ENCODE peak calls at places on chromosomes 2 and 18, in six cellular contexts. T is astrocyte, E is upper lobe of left lung, Z is astrocyte of the spinal cord, G is heart right ventricle, V is GM12865. Y is an unnamed sample.
A peak's percentile ranks its signal among the peaks of the same experiment; 100 is the strongest.

GRCh38 chr18:55401638-55402191 is 186.3 kb downstream of the TCF4 start:
- DNase-seq in T (peak; percentile 90), E (no peak), Z (peak; percentile 81), G (peak; percentile 48), V (no peak), Y (no peak)

GRCh38 chr2:204628926-204629661 is 83.8 kb downstream of the PARD3B start:
- DNase-seq in T (peak; percentile 29), E (no peak), Z (peak; percentile 37), G (no peak), V (no peak), Y (no peak)

GRCh38 chr2:46097714-46098480 is 199.3 kb upstream of the EPAS1 start:
- DNase-seq in T (peak; percentile 99), E (no peak), Z (peak; percentile 98), G (peak; percentile 89), V (no peak), Y (peak; percentile 75)

GRCh38 chr2:54634564-54635511 is 88.6 kb upstream of the EML6 start:
- DNase-seq in T (peak; percentile 68), E (no peak), Z (peak; percentile 86), G (peak; percentile 86), V (peak; percentile 92), Y (no peak)

GRCh38 chr2:2876350-2877042 is 501.1 kb downstream of the EIPR1 start:
- DNase-seq in T (no peak), E (no peak), Z (no peak), G (no peak), V (no peak), Y (no peak)

GRCh38 chr2:120867290-120868231 is 131.9 kb downstream of the GLI2 start:
- DNase-seq in T (peak; percentile 84), E (peak; percentile 90), Z (peak; percentile 86), G (peak; percentile 71), V (no peak), Y (peak; percentile 49)

GRCh38 chr2:226515344-226516055 is 284.1 kb downstream of the IRS1 start:
- DNase-seq in T (peak; percentile 26), E (no peak), Z (peak; percentile 33), G (no peak), V (no peak), Y (no peak)

GRCh38 chr2:239684271-239684670 is 283.5 kb upstream of the HDAC4 start:
- DNase-seq in T (no peak), E (no peak), Z (no peak), G (no peak), V (no peak), Y (no peak)

GRCh38 chr2:166361351-166362153 is 14.2 kb downstream of the SCN9A start:
- DNase-seq in T (peak; percentile 55), E (no peak), Z (peak; percentile 64), G (no peak), V (peak; percentile 26), Y (no peak)

GRCh38 chr2:178279142-178279541 is 84.8 kb downstream of the OSBPL6 start:
- DNase-seq in T (peak; percentile 97), E (no peak), Z (peak; percentile 92), G (no peak), V (no peak), Y (no peak)

GRCh38 chr18:41594582-41594981 is 360.5 kb upstream of the PIK3C3 start:
- DNase-seq in T (no peak), E (no peak), Z (no peak), G (no peak), V (no peak), Y (no peak)

GRCh38 chr2:158882297-158882696 is 86.1 kb upstream of the TANC1 start:
- DNase-seq in T (no peak), E (no peak), Z (no peak), G (no peak), V (no peak), Y (no peak)

GRCh38 chr18:74234326-74235171 is 57.2 kb downstream of the CYB5A start:
- DNase-seq in T (peak; percentile 48), E (no peak), Z (peak; percentile 72), G (no peak), V (no peak), Y (peak; percentile 72)

GRCh38 chr18:63775166-63775730 is at the start of gene SERPINB7:
- DNase-seq in T (peak; percentile 92), E (no peak), Z (peak; percentile 80), G (no peak), V (no peak), Y (no peak)

GRCh38 chr18:8501044-8501443 is 108.2 kb upstream of the RAB12 start:
- DNase-seq in T (no peak), E (no peak), Z (no peak), G (no peak), V (no peak), Y (no peak)

GRCh38 chr2:157229572-157229971 is 27.9 kb upstream of the GALNT5 start:
- DNase-seq in T (peak; percentile 94), E (no peak), Z (peak; percentile 91), G (no peak), V (no peak), Y (no peak)

GRCh38 chr2:97067279-97068004 is 27.2 kb downstream of the FAHD2B start:
- DNase-seq in T (no peak), E (no peak), Z (no peak), G (no peak), V (no peak), Y (no peak)

GRCh38 chr2:113979172-113980128 is 89.6 kb downstream of the ACTR3 start:
- DNase-seq in T (no peak), E (peak; percentile 86), Z (no peak), G (no peak), V (peak; percentile 83), Y (no peak)

GRCh38 chr2:201798252-201798918 is 8.0 kb upstream of the CDK15 start:
- DNase-seq in T (peak; percentile 97), E (no peak), Z (peak; percentile 95), G (no peak), V (no peak), Y (no peak)

GRCh38 chr2:20589975-20590703 is 60.8 kb downstream of the HS1BP3 start:
- DNase-seq in T (peak; percentile 43), E (no peak), Z (no peak), G (no peak), V (no peak), Y (no peak)

GRCh38 chr2:102141011-102141914 is 1.3 kb upstream of the IL1R1 start:
- DNase-seq in T (peak; percentile 83), E (peak; percentile 8), Z (peak; percentile 75), G (peak; percentile 27), V (no peak), Y (no peak)

GRCh38 chr2:96916156-96917007 is 46.5 kb upstream of the SEMA4C start:
- DNase-seq in T (no peak), E (no peak), Z (no peak), G (no peak), V (no peak), Y (no peak)

GRCh38 chr18:21740474-21740723 is 193 bp upstream of the MIB1 start:
- DNase-seq in T (peak; percentile 87), E (peak; percentile 98), Z (no peak), G (peak; percentile 99), V (peak; percentile 97), Y (peak; percentile 99)

GRCh38 chr2:40049782-40050181 is 270.7 kb upstream of the THUMPD2 start:
- DNase-seq in T (no peak), E (no peak), Z (no peak), G (no peak), V (no peak), Y (no peak)

GRCh38 chr18:75638223-75638596 is 210.7 kb upstream of the SMIM21 start:
- DNase-seq in T (peak; percentile 84), E (no peak), Z (peak; percentile 66), G (no peak), V (no peak), Y (no peak)

GRCh38 chr2:219247678-219248642 is 2.7 kb downstream of the STK16 start:
- DNase-seq in T (no peak), E (no peak), Z (no peak), G (no peak), V (peak; percentile 47), Y (no peak)

GRCh38 chr2:48204750-48205136 is 298.4 kb upstream of the FBXO11 start:
- DNase-seq in T (no peak), E (no peak), Z (no peak), G (no peak), V (no peak), Y (no peak)

GRCh38 chr2:48203668-48204067 is 297.4 kb upstream of the FBXO11 start:
- DNase-seq in T (no peak), E (no peak), Z (no peak), G (no peak), V (no peak), Y (no peak)

GRCh38 chr2:48207201-48207641 is 300.9 kb upstream of the FBXO11 start:
- DNase-seq in T (no peak), E (no peak), Z (no peak), G (no peak), V (no peak), Y (no peak)

GRCh38 chr2:48202863-48203642 is 296.8 kb upstream of the FBXO11 start:
- DNase-seq in T (no peak), E (no peak), Z (no peak), G (no peak), V (no peak), Y (no peak)

DNA sequence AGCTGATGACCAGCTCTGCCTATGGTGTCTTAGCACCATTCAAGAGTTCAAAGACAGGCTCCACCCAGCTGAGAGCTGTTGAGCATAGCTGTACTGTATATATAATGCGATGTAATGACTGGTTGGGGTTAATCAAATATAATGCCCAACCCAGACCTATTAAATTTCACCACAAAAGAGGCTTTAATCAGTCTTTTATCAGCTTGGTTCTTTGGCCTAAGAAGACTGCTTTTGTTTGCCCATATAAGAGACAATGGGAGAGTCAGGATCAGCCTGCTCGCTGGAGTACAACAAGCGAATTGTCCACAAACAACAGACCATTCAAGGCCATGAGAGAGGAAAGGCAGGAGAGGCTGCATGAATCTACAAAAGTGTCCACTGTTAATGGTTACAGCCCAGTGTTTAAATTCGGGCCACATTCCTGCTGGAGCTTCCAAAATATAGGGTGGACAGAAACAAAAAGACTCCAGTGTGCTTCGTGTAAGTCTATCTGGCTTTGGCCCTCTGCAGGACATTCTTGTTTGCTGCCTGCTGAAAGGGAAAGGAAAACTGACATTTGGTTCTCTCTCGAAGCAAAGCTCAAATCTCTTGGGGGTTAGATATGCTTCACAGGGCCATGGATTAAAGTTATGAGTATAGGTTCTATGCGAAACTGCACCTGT is 299.0 kb upstream of the FBXO11 start:
- DNase-seq in T (no peak), E (no peak), Z (peak; percentile 18), G (no peak), V (peak; percentile 75), Y (no peak)
- H3K4me3 ChIP-seq in T (no peak overlapping the region), E (no peak overlapping the region), Z (no peak overlapping the region), G (no peak overlapping the region), V (no peak overlapping the region), Y (no peak overlapping the region)

DNA sequence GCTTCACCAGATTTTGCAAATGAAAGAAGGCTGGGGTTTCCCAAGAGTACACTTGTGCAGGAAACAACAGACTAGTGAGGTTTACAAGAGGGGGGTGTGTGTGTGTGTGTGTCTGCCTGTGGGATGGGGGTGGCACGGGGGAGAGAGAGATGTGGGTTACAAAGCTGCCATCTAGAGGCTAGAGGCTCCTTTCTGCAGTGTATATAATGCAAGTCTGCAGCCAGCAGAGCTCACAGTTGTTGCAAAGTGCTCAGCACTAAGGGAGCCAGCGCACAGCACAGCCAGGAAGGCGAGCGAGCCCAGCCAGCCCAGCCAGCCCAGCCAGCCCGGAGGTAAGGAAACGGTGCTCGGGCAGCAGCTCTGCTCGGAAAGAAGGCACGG is at the start of gene ACKR3:
- DNase-seq in T (peak; percentile 88), E (peak; percentile 86), Z (peak; percentile 88), G (peak; percentile 86), V (peak; percentile 93), Y (peak; percentile 75)
- H3K4me3 ChIP-seq in T (peak within 1 kb of the TSS; percentile 55), E (peak within 1 kb of the TSS; percentile 35), Z (peak within 1 kb of the TSS; percentile 50), G (peak within 1 kb of the TSS; percentile 41), V (peak within 1 kb of the TSS; percentile 56), Y (peak within 1 kb of the TSS; percentile 28)

GRCh38 chr2:241809383-241810303 is 650 bp downstream of the NEU4 start:
- DNase-seq in T (no peak), E (peak; percentile 63), Z (no peak), G (no peak), V (no peak), Y (peak; percentile 35)
- H3K4me3 ChIP-seq in T (no peak overlapping the region), E (no peak overlapping the region), Z (no peak overlapping the region), G (no peak overlapping the region), V (no peak overlapping the region), Y (peak overlapping the region; percentile 41)

GRCh38 chr2:231769170-231770136 is 11.6 kb downstream of the PDE6D start:
- DNase-seq in T (no peak), E (no peak), Z (no peak), G (no peak), V (peak; percentile 33), Y (no peak)
- H3K4me3 ChIP-seq in T (no peak overlapping the region), E (no peak overlapping the region), Z (no peak overlapping the region), G (no peak overlapping the region), V (no peak overlapping the region), Y (no peak overlapping the region)